ENCODE peak calls at places on chromosome 20, in four cellular contexts. V is GM12878, X is HepG2, T is K562. U is an unnamed sample.

GRCh38 chr20:4966826-4967751 is 34.2 kb downstream of the SLC23A2 start:
- DNase-seq in T (no peak), V (no peak), X (peak), U (no peak)

GRCh38 chr20:43938932-43939761 is 24.5 kb downstream of the TOX2 start:
- DNase-seq in T (no peak), V (no peak), X (peak), U (no peak)

GRCh38 chr20:54208492-54209044 is 681 bp downstream of the PFDN4 start:
- DNase-seq in X (peak), T (peak), V (no peak), U (peak)

GRCh38 chr20:58481541-58482021 is 33.6 kb downstream of the APCDD1L start:
- DNase-seq in X (peak), T (peak), V (no peak), U (peak)

GRCh38 chr20:50296450-50297375 is 106.1 kb downstream of the CEBPB start:
- DNase-seq in X (peak), V (no peak), T (no peak), U (no peak)

GRCh38 chr20:50526403-50526989 is 16.3 kb downstream of the PTPN1 start:
- DNase-seq in V (no peak), X (no peak), T (no peak), U (no peak)

GRCh38 chr20:41307021-41307420 is 10.5 kb downstream of the ZHX3 start:
- DNase-seq in T (no peak), V (no peak), X (no peak), U (no peak)

GRCh38 chr20:47196091-47197081 is 160.1 kb downstream of the ZMYND8 start:
- DNase-seq in T (peak), V (peak), X (peak), U (peak)

GRCh38 chr20:45211569-45212474 is 5.0 kb downstream of the SEMG1 start:
- DNase-seq in T (no peak), X (no peak), V (no peak), U (no peak)

GRCh38 chr20:46638367-46639274 is 12.6 kb downstream of the SLC13A3 start:
- DNase-seq in V (no peak), T (no peak), X (peak), U (no peak)

GRCh38 chr20:52432740-52433139 is 241.2 kb upstream of the ZFP64 start:
- DNase-seq in X (no peak), V (no peak), T (no peak), U (no peak)

GRCh38 chr20:51570755-51571469 is 28.4 kb upstream of the NFATC2 start:
- DNase-seq in T (no peak), X (no peak), V (no peak), U (no peak)

GRCh38 chr20:55140631-55141030 is 665.2 kb downstream of the DOK5 start:
- DNase-seq in X (no peak), T (no peak), V (no peak), U (no peak)

GRCh38 chr20:48710341-48711043 is 117.3 kb downstream of the PREX1 start:
- DNase-seq in V (no peak), X (no peak), T (no peak), U (no peak)

GRCh38 chr20:48711044-48711428 is 116.8 kb downstream of the PREX1 start:
- DNase-seq in V (no peak), T (no peak), X (no peak), U (no peak)

GRCh38 chr20:48708630-48709029 is 119.2 kb downstream of the PREX1 start:
- DNase-seq in X (no peak), T (no peak), V (no peak), U (no peak)

GRCh38 chr20:48709292-48709691 is 118.5 kb downstream of the PREX1 start:
- DNase-seq in V (no peak), T (no peak), X (no peak), U (no peak)

GRCh38 chr20:48709744-48710143 is 118.1 kb downstream of the PREX1 start:
- DNase-seq in V (no peak), T (no peak), X (no peak), U (no peak)
- TF ChIP-seq TARDBP in V (no peak), T (no peak), X (no peak), U (no peak)

DNA sequence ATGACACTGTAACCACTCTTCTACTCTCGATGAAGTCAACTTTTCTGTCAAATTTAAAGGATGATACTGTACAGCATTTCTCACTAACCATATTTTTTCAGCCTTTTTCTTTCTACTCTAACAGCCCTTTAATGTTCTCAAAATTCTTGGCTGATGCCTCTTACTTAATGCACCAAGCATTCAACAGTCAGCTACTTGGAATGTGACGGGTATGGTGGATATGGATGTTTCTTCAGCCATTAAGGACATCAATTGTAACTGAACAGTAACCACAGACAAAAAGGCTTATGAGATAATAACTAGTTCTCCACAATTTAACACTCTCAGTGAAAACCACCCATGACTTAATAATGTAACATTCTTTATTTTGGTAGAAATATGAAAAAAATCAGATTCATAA is 467.2 kb upstream of the ZNF337 start:
- DNase-seq in T (no peak), X (no peak), V (no peak), U (no peak)
- TF ChIP-seq TARDBP in T (no peak), X (no peak), V (no peak), U (no peak)

DNA sequence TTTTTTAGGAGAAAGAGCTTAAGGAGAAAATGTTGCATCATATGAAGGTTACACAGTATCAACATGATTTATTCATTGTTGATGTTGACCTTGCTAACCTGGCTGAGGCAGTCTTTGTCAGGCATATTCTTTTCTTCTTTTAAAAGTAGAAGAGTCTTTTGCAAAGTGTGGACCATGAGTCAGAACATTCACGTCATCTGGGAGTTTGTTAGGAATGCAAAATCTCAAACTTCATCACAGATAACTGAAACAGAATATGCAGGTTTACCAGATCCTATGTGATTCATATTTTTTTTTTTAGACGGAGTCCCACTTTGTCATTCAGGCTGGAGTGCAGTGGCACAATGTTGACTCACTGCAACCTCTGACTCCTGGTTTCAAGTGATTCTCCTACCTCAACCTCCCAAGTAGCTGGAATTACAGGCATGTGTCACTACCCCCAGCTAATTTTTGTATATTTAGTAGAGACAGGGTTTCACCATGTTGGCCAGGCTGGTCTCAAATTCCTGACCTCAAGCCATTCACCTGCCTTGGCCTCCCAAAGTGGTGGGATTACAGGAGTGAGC is 530.4 kb upstream of the BTBD3 start:
- DNase-seq in X (no peak), T (no peak), V (no peak), U (no peak)
- TF ChIP-seq TARDBP in X (no peak), T (no peak), V (no peak), U (no peak)

GRCh38 chr20:33181482-33182093 is 13.6 kb downstream of the BPIFA2 start:
- DNase-seq in V (no peak), T (no peak), X (no peak), U (no peak)
- TF ChIP-seq TARDBP in V (no peak), T (no peak), X (no peak), U (no peak)

GRCh38 chr20:20076297-20077065 is 24.1 kb downstream of the CFAP61 start:
- DNase-seq in V (no peak), X (no peak), T (no peak), U (no peak)
- TF ChIP-seq TARDBP in V (no peak), X (no peak), T (no peak), U (no peak)

GRCh38 chr20:59645316-59645715 is 41.0 kb downstream of the PHACTR3 start:
- DNase-seq in T (no peak), V (no peak), X (no peak), U (no peak)

GRCh38 chr20:59644371-59644939 is 40.1 kb downstream of the PHACTR3 start:
- DNase-seq in T (no peak), V (no peak), X (no peak), U (no peak)

GRCh38 chr20:59647271-59647670 is 42.9 kb downstream of the PHACTR3 start:
- DNase-seq in V (no peak), X (no peak), T (no peak), U (no peak)

GRCh38 chr20:59645761-59646171 is 41.4 kb downstream of the PHACTR3 start:
- DNase-seq in V (no peak), T (no peak), X (no peak), U (no peak)

GRCh38 chr20:59646487-59646886 is 42.1 kb downstream of the PHACTR3 start:
- DNase-seq in X (no peak), T (no peak), V (no peak), U (no peak)
- TF ChIP-seq TARDBP in X (no peak), T (no peak), V (no peak), U (no peak)

U was measured in HEK293T.